ENCODE peak calls at places on chromosomes 2 and 18, in four cellular contexts. T is K562, Y is GM23338, I is endothelial cell of umbilical vein. N is an unnamed sample.
A peak's percentile ranks its signal among the peaks of the same experiment; 100 is the strongest.

GRCh38 chr18:36392888-36393287 is 95.4 kb downstream of the FHOD3 start:
- DNase-seq in T (no peak), Y (no peak), I (no peak), N (no peak)

GRCh38 chr18:75530118-75530517 is 102.6 kb upstream of the SMIM21 start:
- DNase-seq in T (no peak), Y (no peak), I (no peak), N (no peak)

GRCh38 chr2:10331033-10331701 is 28.5 kb downstream of the HPCAL1 start:
- DNase-seq in T (peak; percentile 58), Y (peak; percentile 50), I (peak; percentile 49), N (no peak)

GRCh38 chr2:120509213-120509815 is 163.4 kb downstream of the INHBB start:
- DNase-seq in T (no peak), Y (no peak), I (no peak), N (no peak)

GRCh38 chr2:152577611-152578010 is 139.7 kb downstream of the PRPF40A start:
- DNase-seq in T (no peak), Y (no peak), I (no peak), N (no peak)

GRCh38 chr2:45892757-45893156 is 241.3 kb downstream of the PRKCE start:
- DNase-seq in T (no peak), Y (no peak), I (no peak), N (no peak)

GRCh38 chr2:217279571-217279970 is 419.7 kb upstream of the TNP1 start:
- DNase-seq in T (no peak), Y (no peak), I (peak; percentile 49), N (no peak)

GRCh38 chr2:185014076-185014475 is 415.7 kb downstream of the ZNF804A start:
- DNase-seq in T (no peak), Y (no peak), I (no peak), N (no peak)

GRCh38 chr2:42753188-42753813 is 10.6 kb downstream of the OXER1 start:
- DNase-seq in T (no peak), Y (no peak), I (no peak), N (no peak)

GRCh38 chr2:43343573-43344304 is 117.3 kb upstream of the ZFP36L2 start:
- DNase-seq in T (no peak), Y (no peak), I (peak; percentile 68), N (no peak)

GRCh38 chr2:238255146-238255545 is 15.3 kb upstream of the HES6 start:
- DNase-seq in T (no peak), Y (no peak), I (no peak), N (no peak)

GRCh38 chr18:58150772-58151171 is 106.7 kb downstream of the NEDD4L start:
- DNase-seq in T (no peak), Y (no peak), I (no peak), N (no peak)

GRCh38 chr18:58152216-58152615 is 108.2 kb downstream of the NEDD4L start:
- DNase-seq in T (no peak), Y (no peak), I (no peak), N (no peak)

GRCh38 chr18:58146099-58146498 is 102.1 kb downstream of the NEDD4L start:
- DNase-seq in T (no peak), Y (no peak), I (no peak), N (no peak)

GRCh38 chr18:58152891-58153290 is 108.9 kb downstream of the NEDD4L start:
- DNase-seq in T (no peak), Y (no peak), I (no peak), N (no peak)

GRCh38 chr18:58148954-58149471 is 105.0 kb downstream of the NEDD4L start:
- DNase-seq in T (no peak), Y (no peak), I (no peak), N (no peak)
- TF ChIP-seq POLR2AphosphoS5 in T (no peak), Y (no peak), I (no peak), N (no peak)

GRCh38 chr2:72150157-72150960 is 2.7 kb upstream of the CYP26B1 start:
- DNase-seq in T (peak; percentile 74), Y (peak; percentile 92), I (peak; percentile 77), N (peak; percentile 40)
- TF ChIP-seq EZH2 in T (no peak), Y (peak; percentile 87), I (no peak), N (no peak)

GRCh38 chr18:78896111-78896510 is 83.5 kb upstream of the SALL3 start:
- DNase-seq in T (no peak), Y (no peak), I (no peak), N (no peak)

GRCh38 chr18:78899241-78899640 is 80.4 kb upstream of the SALL3 start:
- DNase-seq in T (no peak), Y (no peak), I (no peak), N (no peak)

GRCh38 chr18:78900938-78901909 is 78.4 kb upstream of the SALL3 start:
- DNase-seq in T (no peak), Y (no peak), I (no peak), N (no peak)

GRCh38 chr18:78898066-78898465 is 81.6 kb upstream of the SALL3 start:
- DNase-seq in T (no peak), Y (no peak), I (no peak), N (no peak)

DNA sequence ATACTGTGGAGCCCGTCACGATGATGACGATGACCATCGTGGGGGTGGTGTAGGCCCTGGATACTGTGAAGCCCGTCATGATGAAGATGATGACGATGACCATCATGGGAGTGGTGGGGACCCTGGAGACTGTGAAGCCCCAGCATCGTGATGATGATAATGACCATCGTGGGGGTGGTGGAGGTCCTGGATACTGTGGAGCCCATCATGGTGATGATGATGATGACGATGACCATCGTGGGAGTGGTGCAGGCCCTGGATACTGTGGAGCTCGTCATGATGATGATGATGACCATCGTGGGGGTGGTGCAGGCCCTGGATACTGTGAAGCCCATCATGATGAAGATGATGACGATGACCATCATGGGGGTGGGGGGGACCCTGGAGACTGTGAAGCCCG is 81.0 kb upstream of the SALL3 start:
- DNase-seq in T (no peak), Y (no peak), I (no peak), N (no peak)
- TF ChIP-seq POLR2AphosphoS5 in T (no peak), Y (no peak), I (no peak), N (no peak)

GRCh38 chr18:22172594-22173049 is 3.2 kb downstream of the GATA6 start:
- DNase-seq in T (no peak), Y (no peak), I (peak; percentile 71), N (no peak)

GRCh38 chr18:22169889-22170420 is 566 bp downstream of the GATA6 start:
- DNase-seq in T (peak; percentile 38), Y (peak; percentile 67), I (peak; percentile 74), N (no peak)

GRCh38 chr18:22170421-22171262 is 1.3 kb downstream of the GATA6 start:
- DNase-seq in T (no peak), Y (peak; percentile 51), I (peak; percentile 75), N (no peak)

GRCh38 chr18:22171839-22172582 is 2.6 kb downstream of the GATA6 start:
- DNase-seq in T (no peak), Y (no peak), I (no peak), N (no peak)

DNA sequence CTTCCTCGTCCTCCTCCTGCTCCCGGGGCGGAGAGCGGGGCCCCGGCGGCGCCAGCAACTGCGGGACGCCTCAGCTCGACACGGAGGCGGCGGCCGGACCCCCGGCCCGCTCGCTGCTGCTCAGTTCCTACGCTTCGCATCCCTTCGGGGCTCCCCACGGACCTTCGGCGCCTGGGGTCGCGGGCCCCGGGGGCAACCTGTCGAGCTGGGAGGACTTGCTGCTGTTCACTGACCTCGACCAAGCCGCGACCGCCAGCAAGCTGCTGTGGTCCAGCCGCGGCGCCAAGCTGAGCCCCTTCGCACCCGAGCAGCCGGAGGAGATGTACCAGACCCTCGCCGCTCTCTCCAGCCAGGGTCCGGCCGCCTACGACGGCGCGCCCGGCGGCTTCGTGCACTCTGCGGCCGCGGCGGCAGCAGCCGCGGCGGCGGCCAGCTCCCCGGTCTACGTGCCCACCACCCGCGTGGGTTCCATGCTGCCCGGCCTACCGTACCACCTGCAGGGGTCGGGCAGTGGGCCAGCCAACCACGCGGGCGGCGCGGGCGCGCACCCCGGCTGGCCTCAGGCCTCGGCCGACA is 2.0 kb downstream of the GATA6 start:
- DNase-seq in T (no peak), Y (no peak), I (no peak), N (no peak)
- TF ChIP-seq EZH2 in T (no peak), Y (peak; percentile 91), I (no peak), N (peak; percentile 98)

GRCh38 chr2:20994130-20994529 is 49.7 kb downstream of the APOB start:
- DNase-seq in T (no peak), Y (no peak), I (no peak), N (no peak)

GRCh38 chr2:20990446-20990988 is 53.4 kb downstream of the APOB start:
- DNase-seq in T (no peak), Y (no peak), I (no peak), N (no peak)

GRCh38 chr2:20989404-20989803 is 54.5 kb downstream of the APOB start:
- DNase-seq in T (no peak), Y (no peak), I (no peak), N (no peak)

GRCh38 chr2:20991031-20991430 is 52.8 kb downstream of the APOB start:
- DNase-seq in T (no peak), Y (no peak), I (no peak), N (no peak)

DNA sequence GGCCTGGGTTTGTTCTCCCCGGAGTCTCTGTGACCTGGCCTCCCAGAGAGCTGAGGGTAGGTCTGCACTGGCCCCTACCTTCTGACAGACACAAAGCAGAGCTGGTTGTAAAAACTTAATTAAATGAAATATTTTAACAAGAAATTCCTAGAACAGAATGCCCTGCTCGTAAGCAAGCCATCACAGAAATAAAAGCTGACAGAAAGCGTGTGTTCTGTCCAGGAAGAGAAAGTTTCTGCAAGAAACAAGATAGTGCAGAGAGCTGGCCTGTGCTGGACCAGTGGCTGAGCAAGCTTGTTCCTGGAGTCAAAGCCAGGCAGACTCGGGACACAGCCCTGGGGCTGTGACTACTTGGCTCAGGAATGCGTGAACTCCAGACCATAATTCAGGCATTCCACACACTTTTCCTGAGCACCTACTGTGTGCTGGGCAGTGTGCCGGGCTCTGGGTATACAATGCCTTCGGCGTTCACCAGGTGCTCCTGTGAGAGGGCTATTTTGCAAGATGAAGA is 51.6 kb downstream of the APOB start:
- DNase-seq in T (no peak), Y (peak; percentile 32), I (no peak), N (no peak)
- TF ChIP-seq POLR2AphosphoS5 in T (no peak), Y (no peak), I (no peak), N (no peak)

DNA sequence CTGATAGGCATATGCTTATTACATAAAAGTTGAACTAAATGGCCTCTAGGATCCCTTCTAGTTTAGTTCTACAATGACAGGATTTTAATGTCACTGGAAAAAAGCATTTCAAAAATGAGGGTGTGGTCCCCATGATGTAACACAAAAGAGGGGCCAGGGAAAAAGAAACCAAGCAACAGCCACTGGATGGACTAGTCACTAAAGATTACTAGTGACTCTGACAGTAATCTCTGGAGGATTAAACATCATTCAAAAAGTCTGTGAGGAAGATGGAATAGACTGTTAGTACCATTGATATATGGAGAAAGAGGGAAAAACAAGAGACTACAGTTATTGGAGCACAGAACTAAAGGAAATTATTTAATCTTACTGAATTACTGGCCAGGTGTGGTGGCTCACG is 22.5 kb downstream of the SEPTIN10 start:
- DNase-seq in T (no peak), Y (no peak), I (no peak), N (no peak)
- TF ChIP-seq EZH2 in T (no peak), Y (no peak), I (no peak), N (no peak)

GRCh38 chr18:12659904-12660605 is 2.1 kb upstream of the SPIRE1 start:
- DNase-seq in T (peak; percentile 66), Y (peak; percentile 74), I (peak; percentile 93), N (peak; percentile 44)

GRCh38 chr18:12654971-12655370 is 2.9 kb downstream of the SPIRE1 start:
- DNase-seq in T (no peak), Y (no peak), I (no peak), N (no peak)

GRCh38 chr18:12657849-12658829 is at the start of gene SPIRE1:
- DNase-seq in T (peak; percentile 73), Y (peak; percentile 82), I (peak; percentile 72), N (no peak)

GRCh38 chr18:12656671-12657047 is 1.2 kb downstream of the SPIRE1 start:
- DNase-seq in T (no peak), Y (no peak), I (peak; percentile 63), N (no peak)

GRCh38 chr18:12657048-12657848 is 659 bp downstream of the SPIRE1 start:
- DNase-seq in T (peak; percentile 55), Y (peak; percentile 50), I (peak; percentile 29), N (no peak)
- TF ChIP-seq POLR2AphosphoS5 in T (no peak), Y (no peak), I (peak; percentile 45), N (no peak)